ENCODE peak calls at places on chromosomes 3 and 15, in eight cellular contexts. H is CD4-positive, alpha-beta memory T cell; X is left ventricle myocardium inferior; I is left lung; F is adrenal gland; Z is coronary artery; Y is OCI-LY7; B is spleen. K is an unnamed sample.

GRCh38 chr3:141372656-141373055 is 4.4 kb downstream of the ZBTB38 start:
- DNase-seq in X (no peak), Z (no peak), B (no peak), Y (no peak), I (no peak), H (no peak), F (no peak), K (no peak)

GRCh38 chr3:142445816-142446254 is 2.0 kb downstream of the XRN1 start:
- DNase-seq in Z (no peak), H (no peak), Y (peak), F (no peak), B (no peak), X (no peak), I (no peak), K (peak)

GRCh38 chr15:78418239-78418638 is 19.8 kb upstream of the IREB2 start:
- DNase-seq in H (no peak), I (no peak), B (no peak), F (no peak), Z (no peak), Y (no peak), X (no peak), K (no peak)

GRCh38 chr3:21766002-21766401 is 15.0 kb upstream of the ZNF385D start:
- DNase-seq in X (no peak), Z (no peak), H (no peak), Y (no peak), F (no peak), I (no peak), B (no peak), K (no peak)

GRCh38 chr3:60017631-60018030 is 967.8 kb upstream of the CFAP20DC start:
- DNase-seq in X (no peak), I (no peak), F (no peak), H (peak), Z (no peak), Y (no peak), B (no peak), K (no peak)

GRCh38 chr15:28123408-28124023 is 24.4 kb upstream of the OCA2 start:
- DNase-seq in H (peak), Y (peak), Z (no peak), B (no peak), X (peak), I (no peak), F (peak), K (no peak)

GRCh38 chr15:53880353-53880752 is 97.9 kb upstream of the UNC13C start:
- DNase-seq in F (no peak), H (no peak), X (no peak), B (no peak), Y (no peak), Z (no peak), I (no peak), K (no peak)

GRCh38 chr3:134094491-134094890 is 64.8 kb upstream of the SLCO2A1 start:
- DNase-seq in X (no peak), F (no peak), Y (no peak), B (no peak), I (no peak), H (no peak), Z (no peak), K (no peak)

GRCh38 chr15:31567861-31568260 is 241.2 kb downstream of the KLF13 start:
- DNase-seq in Z (no peak), Y (no peak), H (no peak), I (no peak), X (no peak), B (no peak), F (no peak), K (no peak)

GRCh38 chr3:8536106-8537052 is 34.8 kb downstream of the LMCD1 start:
- DNase-seq in Z (no peak), H (no peak), I (no peak), B (no peak), Y (no peak), X (no peak), F (no peak), K (peak)

GRCh38 chr3:141863497-141863896 is 12.9 kb upstream of the ATP1B3 start:
- DNase-seq in X (no peak), Y (no peak), I (no peak), B (no peak), Z (no peak), F (no peak), H (no peak), K (no peak)

GRCh38 chr15:44087578-44088190 is 107.4 kb downstream of the FRMD5 start:
- DNase-seq in I (no peak), Y (no peak), X (no peak), B (no peak), F (no peak), H (no peak), Z (no peak), K (peak)

GRCh38 chr3:13535905-13536304 is 13.0 kb upstream of the FBLN2 start:
- DNase-seq in I (peak), F (no peak), H (no peak), Y (no peak), Z (no peak), B (peak), X (no peak), K (no peak)

GRCh38 chr15:20665653-20666052 is 124.1 kb upstream of the GOLGA6L6 start:
- DNase-seq in H (no peak), F (no peak), B (no peak), Y (no peak), X (no peak), Z (no peak), I (no peak), K (no peak)

GRCh38 chr15:72965671-72966070 is 86.6 kb upstream of the NEO1 start:
- DNase-seq in H (no peak), I (no peak), X (no peak), F (no peak), Y (no peak), B (no peak), Z (no peak), K (no peak)

GRCh38 chr3:61464785-61465184 is 96.6 kb upstream of the PTPRG start:
- DNase-seq in Z (no peak), F (no peak), B (no peak), I (no peak), H (no peak), X (no peak), Y (no peak), K (no peak)

GRCh38 chr3:13822042-13822441 is 57.8 kb downstream of the WNT7A start:
- DNase-seq in X (no peak), H (no peak), Z (no peak), I (no peak), B (peak), Y (no peak), F (no peak), K (no peak)

GRCh38 chr15:95994418-95994817 is 336.1 kb upstream of the NR2F2 start:
- DNase-seq in Z (no peak), B (no peak), X (no peak), F (no peak), I (no peak), H (no peak), Y (no peak), K (peak)

GRCh38 chr3:36597422-36597821 is 166.9 kb downstream of the DCLK3 start:
- DNase-seq in Z (no peak), X (no peak), Y (no peak), F (no peak), I (no peak), B (no peak), H (no peak), K (peak)

GRCh38 chr3:101377796-101378195 is 57.4 kb upstream of the IMPG2 start:
- DNase-seq in X (no peak), F (no peak), Y (no peak), Z (no peak), I (no peak), B (no peak), H (no peak), K (no peak)

GRCh38 chr3:127492426-127492825 is 98.1 kb downstream of the TPRA1 start:
- DNase-seq in X (no peak), Z (no peak), B (no peak), Y (no peak), F (no peak), H (no peak), I (no peak), K (no peak)

GRCh38 chr3:195169011-195169410 is 101.9 kb downstream of the XXYLT1 start:
- DNase-seq in F (peak), I (no peak), Z (no peak), X (no peak), Y (no peak), H (no peak), B (no peak), K (no peak)

GRCh38 chr3:177746259-177747021 is 549.2 kb upstream of the TBL1XR1 start:
- DNase-seq in Z (no peak), H (no peak), F (no peak), Y (no peak), I (no peak), B (no peak), X (no peak), K (no peak)

GRCh38 chr3:128376516-128376915 is 90.2 kb downstream of the DNAJB8 start:
- DNase-seq in Y (no peak), B (no peak), Z (no peak), I (no peak), F (no peak), H (no peak), X (no peak), K (no peak)

GRCh38 chr15:25474251-25474650 is 35.4 kb upstream of the UBE3A start:
- DNase-seq in H (no peak), B (no peak), X (no peak), I (no peak), Y (no peak), Z (no peak), F (no peak), K (no peak)

GRCh38 chr3:120615863-120616599 is 19.9 kb downstream of the NDUFB4 start:
- DNase-seq in X (peak), Z (no peak), I (no peak), F (peak), B (no peak), Y (no peak), H (no peak), K (no peak)

GRCh38 chr3:87173776-87174175 is 53.3 kb upstream of the CHMP2B start:
- DNase-seq in H (no peak), B (no peak), Y (no peak), Z (no peak), I (no peak), F (no peak), X (no peak), K (no peak)

GRCh38 chr3:116260491-116260890 is 184.8 kb downstream of the LSAMP start:
- DNase-seq in H (no peak), B (no peak), Y (no peak), I (no peak), F (no peak), Z (no peak), X (no peak), K (no peak)

GRCh38 chr3:39101022-39101689 is 6.3 kb downstream of the GORASP1 start:
- DNase-seq in Z (no peak), H (peak), Y (peak), F (peak), B (peak), X (no peak), I (no peak), K (no peak)

GRCh38 chr3:17459470-17459993 is 282.9 kb downstream of the TBC1D5 start:
- DNase-seq in Z (no peak), I (no peak), Y (no peak), X (no peak), H (no peak), F (no peak), B (no peak), K (no peak)

DNA sequence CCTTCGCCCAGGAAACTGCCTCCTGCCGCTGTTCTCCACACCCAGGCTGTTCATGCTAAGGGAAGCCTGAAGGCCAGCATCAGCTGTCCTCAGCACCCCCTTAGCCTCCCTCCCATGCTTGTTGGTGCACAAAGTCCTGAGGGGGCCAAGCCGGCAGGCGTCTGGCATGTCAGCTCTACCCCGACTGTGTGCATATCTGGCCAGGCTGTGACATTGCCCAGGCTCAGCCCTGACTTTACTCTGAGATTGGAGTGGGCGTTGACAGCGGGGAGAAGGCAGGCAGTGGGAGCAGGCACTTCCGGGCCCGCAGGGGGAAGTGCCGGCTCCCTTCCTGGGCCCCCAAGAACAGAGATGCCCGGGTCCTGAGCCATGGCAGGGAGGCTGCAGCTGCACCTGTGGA is 492.2 kb downstream of the AGBL1 start:
- DNase-seq in H (no peak), I (no peak), F (no peak), B (no peak), X (no peak), Y (no peak), Z (no peak), K (no peak)
- H3K4me3 ChIP-seq in H (no peak), I (no peak), F (no peak), B (no peak), X (peak), Y (no peak), Z (no peak), K (no peak)

DNA sequence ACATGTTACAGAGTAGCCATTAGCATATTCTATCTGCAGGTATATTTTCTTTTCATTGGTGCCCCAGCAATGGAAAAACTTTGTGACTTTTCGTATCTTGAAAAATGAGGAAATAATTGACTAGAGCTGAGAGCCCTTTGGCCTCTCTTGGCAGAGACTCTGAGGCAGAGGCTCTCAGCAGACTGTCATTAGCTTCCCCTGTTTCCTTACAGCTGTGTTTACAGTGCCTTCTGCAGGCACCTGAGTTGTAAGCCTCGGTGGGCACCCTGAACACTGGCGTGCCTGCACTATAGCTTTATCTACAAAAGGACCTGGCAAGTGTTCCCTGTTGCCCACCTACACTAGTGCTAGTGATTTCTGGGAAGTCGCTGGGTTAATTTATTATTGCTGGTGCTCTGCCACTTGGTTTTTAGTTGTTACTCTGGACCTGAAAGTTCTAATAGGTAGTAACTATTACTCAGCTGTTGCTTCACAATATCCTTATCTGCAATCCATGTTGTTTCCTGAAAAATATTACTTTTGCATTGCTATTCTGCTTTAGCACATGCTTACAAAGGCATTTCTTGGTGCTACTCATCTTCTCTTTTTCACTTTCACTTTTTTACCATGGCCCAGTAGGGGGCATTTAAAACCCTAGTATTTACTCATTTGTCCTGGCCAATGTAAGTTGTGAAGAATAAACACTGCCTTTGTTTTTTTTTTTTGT is 7.8 kb upstream of the GPR171 start:
- DNase-seq in I (no peak), X (no peak), Z (no peak), H (no peak), B (no peak), F (no peak), Y (peak), K (no peak)
- H3K4me3 ChIP-seq in I (no peak), X (no peak), Z (no peak), H (no peak), B (no peak), F (no peak), Y (no peak), K (no peak)

GRCh38 chr15:82832601-82833209 is 23.3 kb downstream of the WHAMM start:
- DNase-seq in F (no peak), Y (no peak), Z (no peak), I (no peak), H (no peak), B (no peak), X (no peak), K (peak)
- H3K4me3 ChIP-seq in F (no peak), Y (no peak), Z (no peak), I (no peak), H (no peak), B (no peak), X (no peak), K (no peak)

GRCh38 chr3:190591080-190591479 is 77.2 kb downstream of the IL1RAP start:
- DNase-seq in Y (no peak), X (no peak), H (no peak), B (no peak), I (no peak), F (no peak), Z (no peak), K (no peak)

GRCh38 chr3:190586631-190587000 is 72.7 kb downstream of the IL1RAP start:
- DNase-seq in X (no peak), B (no peak), I (no peak), H (peak), Y (no peak), F (no peak), Z (no peak), K (peak)

GRCh38 chr3:190593075-190593474 is 79.2 kb downstream of the IL1RAP start:
- DNase-seq in B (no peak), Z (no peak), X (no peak), I (no peak), F (no peak), H (no peak), Y (no peak), K (no peak)

GRCh38 chr3:190585771-190586630 is 72.1 kb downstream of the IL1RAP start:
- DNase-seq in F (no peak), H (no peak), B (no peak), I (no peak), Y (no peak), Z (no peak), X (no peak), K (peak)

DNA sequence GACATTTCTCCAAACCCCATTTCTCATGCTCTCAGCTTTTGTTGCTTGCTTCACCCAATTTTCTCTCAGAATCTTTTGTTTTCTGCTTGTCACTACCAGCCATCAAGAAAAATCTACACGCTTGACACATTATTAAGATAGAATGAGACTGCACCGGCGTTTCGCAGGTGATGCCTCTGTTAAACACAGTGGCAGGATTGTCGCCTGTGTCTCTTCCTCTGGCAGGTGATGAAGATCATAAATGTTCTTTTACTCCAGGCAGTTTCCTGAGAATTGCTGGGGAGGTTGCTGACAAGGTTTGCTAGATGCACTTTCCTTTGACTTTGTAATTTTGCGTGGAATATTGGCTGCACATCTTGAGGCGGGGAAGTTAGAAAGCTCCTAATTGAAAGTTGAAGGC is 75.4 kb downstream of the IL1RAP start:
- DNase-seq in Y (no peak), F (no peak), I (no peak), X (no peak), B (no peak), Z (no peak), H (no peak), K (no peak)
- H3K4me3 ChIP-seq in Y (no peak), F (no peak), I (no peak), X (no peak), B (no peak), Z (no peak), H (no peak), K (no peak)

GRCh38 chr3:16266714-16267113 is 1.7 kb downstream of the OXNAD1 start:
- DNase-seq in X (no peak), Z (no peak), B (no peak), F (no peak), H (no peak), Y (no peak), I (no peak), K (no peak)
- H3K4me3 ChIP-seq in X (peak), Z (no peak), B (no peak), F (no peak), H (no peak), Y (peak), I (no peak), K (no peak)

DNA sequence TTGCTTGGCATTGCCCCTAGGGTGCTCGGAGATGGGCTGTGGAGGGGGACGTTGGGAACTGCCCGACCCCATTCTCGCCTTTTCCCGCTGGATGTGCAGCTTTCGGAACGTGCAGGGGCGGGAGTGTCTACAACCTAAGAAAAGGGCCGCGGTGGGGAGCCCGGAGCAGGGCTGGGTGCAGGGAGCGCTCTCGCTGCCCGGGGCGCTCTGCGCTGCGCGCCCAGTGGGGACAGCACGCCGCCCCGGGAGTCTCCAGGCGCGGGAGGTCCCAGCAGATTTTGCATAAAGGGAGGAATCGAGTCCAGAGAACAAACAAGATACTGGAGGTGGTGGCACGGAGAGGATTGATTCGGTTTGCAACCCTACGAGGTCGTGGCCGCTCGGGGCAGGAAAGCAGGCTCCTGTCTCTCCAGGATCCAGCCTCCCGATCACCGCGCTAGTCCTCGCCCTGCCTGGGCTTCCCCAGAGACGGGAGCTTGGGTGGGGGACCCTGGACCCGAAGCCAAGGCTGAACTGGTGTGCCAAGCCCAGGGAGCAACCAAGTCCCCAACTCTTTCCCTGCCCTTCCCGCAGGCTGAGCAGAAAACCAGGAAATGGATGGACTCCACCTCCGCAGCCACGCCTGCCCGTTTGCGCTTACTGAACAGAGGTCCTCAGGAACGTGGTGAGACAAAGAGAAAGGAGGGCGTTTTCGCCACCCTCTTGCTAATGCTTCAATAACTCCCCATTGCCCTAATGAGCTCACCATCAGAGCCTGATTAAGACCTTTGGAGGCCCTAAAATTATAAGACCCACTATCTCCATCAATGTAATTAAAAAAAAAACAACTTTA is 59.7 kb downstream of the NOX5 start:
- DNase-seq in H (no peak), Z (no peak), F (peak), I (peak), B (no peak), Y (no peak), X (peak), K (peak)
- H3K4me3 ChIP-seq in H (no peak), Z (peak), F (peak), I (peak), B (peak), Y (no peak), X (peak), K (peak)

GRCh38 chr15:70475439-70475781 is 287.9 kb downstream of the UACA start:
- DNase-seq in Z (no peak), H (no peak), X (no peak), I (no peak), Y (no peak), B (no peak), F (no peak), K (no peak)
- H3K4me3 ChIP-seq in Z (peak), H (no peak), X (peak), I (peak), Y (no peak), B (peak), F (no peak), K (peak)

GRCh38 chr3:138950006-138950644 is 3.1 kb downstream of the FOXL2NB start:
- DNase-seq in F (no peak), Y (no peak), H (no peak), I (no peak), Z (peak), B (no peak), X (no peak), K (no peak)
- H3K4me3 ChIP-seq in F (no peak), Y (no peak), H (no peak), I (peak), Z (peak), B (peak), X (peak), K (peak)

K was measured in skeletal muscle cell.